ENCODE peak calls at places on chromosomes 6 and 20, in five cellular contexts. D is iris pigment epithelial cell, U is DMS153, P is Ammon's horn, V is heart right ventricle. N is an unnamed sample.

GRCh38 chr6:133889557-133890301 is 816 bp downstream of the TCF21 start:
- DNase-seq in U (no peak), V (no peak), P (peak), D (no peak), N (peak)

GRCh38 chr6:3776881-3777507 is 25.5 kb upstream of the PXDC1 start:
- DNase-seq in U (no peak), D (no peak), V (no peak), P (no peak), N (no peak)

GRCh38 chr20:59013959-59014608 is 5.1 kb upstream of the TUBB1 start:
- DNase-seq in D (peak), P (no peak), V (no peak), U (no peak), N (no peak)

GRCh38 chr20:45426621-45427020 is 10.7 kb downstream of the PIGT start:
- DNase-seq in D (no peak), V (no peak), U (no peak), P (peak), N (no peak)

GRCh38 chr6:39056191-39056590 is 7.6 kb downstream of the GLP1R start:
- DNase-seq in D (no peak), U (no peak), P (no peak), V (no peak), N (no peak)

GRCh38 chr20:37243076-37243936 is 18.3 kb downstream of the GHRH start:
- DNase-seq in P (no peak), D (no peak), V (no peak), U (no peak), N (no peak)

GRCh38 chr6:169763308-169763707 is 11.9 kb downstream of the ERMARD start:
- DNase-seq in D (no peak), U (no peak), P (no peak), V (no peak), N (no peak)

GRCh38 chr6:13336553-13336952 is 8.2 kb upstream of the TBC1D7 start:
- DNase-seq in U (peak), D (peak), V (peak), P (peak), N (peak)

GRCh38 chr20:49570161-49570827 is 2.4 kb upstream of the PTGIS start:
- DNase-seq in D (no peak), P (no peak), U (no peak), V (no peak), N (no peak)

GRCh38 chr6:6191476-6191875 is 129.0 kb downstream of the F13A1 start:
- DNase-seq in V (no peak), P (no peak), U (no peak), D (no peak), N (no peak)

GRCh38 chr20:34530342-34530741 is 14.1 kb downstream of the DYNLRB1 start:
- DNase-seq in V (no peak), U (no peak), P (no peak), D (no peak), N (no peak)

GRCh38 chr6:168774381-168774780 is 333.4 kb downstream of the SMOC2 start:
- DNase-seq in U (no peak), V (no peak), P (no peak), D (peak), N (no peak)

GRCh38 chr6:25553502-25553901 is 98.5 kb upstream of the SCGN start:
- DNase-seq in V (no peak), U (no peak), D (no peak), P (no peak), N (no peak)

GRCh38 chr6:1952726-1953360 is 292.6 kb downstream of the GMDS start:
- DNase-seq in V (no peak), U (no peak), D (peak), P (no peak), N (peak)

GRCh38 chr20:47319517-47320252 is 36.8 kb downstream of the ZMYND8 start:
- DNase-seq in U (peak), D (peak), V (peak), P (peak), N (peak)

GRCh38 chr20:21564127-21564773 is 50.4 kb upstream of the NKX2-2 start:
- DNase-seq in V (no peak), D (no peak), U (no peak), P (peak), N (no peak)

GRCh38 chr6:166677941-166678340 is 50.9 kb upstream of the RPS6KA2 start:
- DNase-seq in D (no peak), P (no peak), U (no peak), V (no peak), N (no peak)